ENCODE peak calls at places on chromosome 9, in nine cellular contexts. D, Y, V, R, O, U, F, G and C are unnamed samples.

GRCh38 chr9:13361076-13361475 is 81.6 kb upstream of the MPDZ start:
- DNase-seq in D (no peak), Y (no peak), V (no peak), R (no peak), O (no peak), U (no peak), F (no peak), G (no peak), C (no peak)

GRCh38 chr9:33737811-33738606 is 57.4 kb upstream of the PRSS3 start:
- DNase-seq in D (no peak), Y (peak; percentile 58), V (peak; percentile 22), R (no peak), O (peak; percentile 82), U (peak; percentile 79), F (peak; percentile 64), G (peak; percentile 88), C (peak; percentile 14)

GRCh38 chr9:77832647-77833046 is 184.5 kb upstream of the GNA14 start:
- DNase-seq in D (no peak), Y (no peak), V (no peak), R (no peak), O (no peak), U (no peak), F (no peak), G (no peak), C (no peak)

GRCh38 chr9:69342769-69343168 is 17.8 kb downstream of the ENTREP1 start:
- DNase-seq in D (no peak), Y (no peak), V (no peak), R (no peak), O (no peak), U (no peak), F (no peak), G (no peak), C (no peak)

GRCh38 chr9:91066042-91066415 is 264.4 kb downstream of the SYK start:
- DNase-seq in D (no peak), Y (no peak), V (no peak), R (no peak), O (no peak), U (no peak), F (no peak), G (no peak), C (no peak)

GRCh38 chr9:92639791-92640271 is 30.1 kb downstream of the IPPK start:
- DNase-seq in D (no peak), Y (no peak), V (no peak), R (no peak), O (no peak), U (no peak), F (no peak), G (no peak), C (no peak)

GRCh38 chr9:115022760-115023434 is 92.5 kb upstream of the TNFSF8 start:
- DNase-seq in D (no peak), Y (peak; percentile 94), V (no peak), R (peak; percentile 81), O (peak; percentile 90), U (no peak), F (no peak), G (no peak), C (peak; percentile 84)

GRCh38 chr9:106885451-106885850 is 22.5 kb downstream of the ZNF462 start:
- DNase-seq in D (no peak), Y (peak; percentile 88), V (no peak), R (peak; percentile 52), O (peak; percentile 95), U (no peak), F (no peak), G (no peak), C (no peak)

GRCh38 chr9:111992523-111992922 is 95.9 kb downstream of the UGCG start:
- DNase-seq in D (no peak), Y (peak; percentile 45), V (no peak), R (no peak), O (peak; percentile 67), U (no peak), F (no peak), G (no peak), C (no peak)

GRCh38 chr9:134059188-134059641 is 8.6 kb downstream of the BRD3 start:
- DNase-seq in D (peak; percentile 2), Y (no peak), V (no peak), R (no peak), O (no peak), U (peak; percentile 0), F (no peak), G (no peak), C (no peak)

GRCh38 chr9:134057311-134057665 is 10.5 kb downstream of the BRD3 start:
- DNase-seq in D (peak; percentile 2), Y (no peak), V (no peak), R (no peak), O (no peak), U (no peak), F (no peak), G (no peak), C (no peak)

GRCh38 chr9:134057751-134058701 is 9.8 kb downstream of the BRD3 start:
- DNase-seq in D (peak; percentile 2), Y (no peak), V (no peak), R (no peak), O (no peak), U (peak; percentile 14), F (no peak), G (no peak), C (no peak)

GRCh38 chr9:134059661-134060395 is 8.0 kb downstream of the BRD3 start:
- DNase-seq in D (peak; percentile 4), Y (no peak), V (no peak), R (no peak), O (no peak), U (peak; percentile 11), F (no peak), G (no peak), C (no peak)

GRCh38 chr9:134058716-134059115 is 9.1 kb downstream of the BRD3 start:
- DNase-seq in D (peak; percentile 2), Y (peak; percentile 57), V (no peak), R (no peak), O (peak; percentile 57), U (peak; percentile 0), F (no peak), G (no peak), C (no peak)
- TF ChIP-seq CTCF in D (no peak), Y (peak; percentile 41), V (no peak), R (no peak), O (no peak), U (no peak), F (no peak), G (no peak), C (no peak)

GRCh38 chr9:128087262-128087661 is 19.2 kb downstream of the SLC25A25 start:
- DNase-seq in D (no peak), Y (no peak), V (no peak), R (no peak), O (no peak), U (no peak), F (no peak), G (no peak), C (no peak)
- TF ChIP-seq CTCF in D (no peak), Y (no peak), V (no peak), R (no peak), O (no peak), U (no peak), F (no peak), G (no peak), C (no peak)

GRCh38 chr9:105401651-105402050 is 46.2 kb upstream of the FSD1L start:
- DNase-seq in D (no peak), Y (peak; percentile 24), V (no peak), R (no peak), O (peak; percentile 74), U (peak; percentile 45), F (no peak), G (peak; percentile 23), C (no peak)
- TF ChIP-seq CTCF in D (no peak), Y (peak; percentile 38), V (no peak), R (no peak), O (peak; percentile 13), U (no peak), F (no peak), G (no peak), C (no peak)

DNA sequence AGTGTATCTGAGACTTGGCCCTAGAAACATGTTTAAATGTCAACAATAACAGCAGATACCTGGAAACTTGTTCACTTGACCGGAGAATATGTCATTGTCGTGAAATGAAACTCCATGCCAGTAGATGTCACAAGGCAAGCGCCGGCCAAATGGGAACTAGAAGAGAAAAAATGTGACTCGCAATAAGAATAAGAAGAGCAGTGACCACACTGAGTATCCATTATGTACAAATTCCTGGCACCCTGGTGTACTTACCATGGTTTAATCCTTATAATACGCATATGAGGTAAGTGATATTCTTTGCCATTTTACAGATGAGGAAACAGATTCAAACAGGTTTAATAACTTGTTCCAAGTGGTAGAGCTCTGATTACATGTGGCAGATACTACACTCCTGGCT is 53.9 kb downstream of the TTLL11 start:
- DNase-seq in D (no peak), Y (no peak), V (no peak), R (no peak), O (no peak), U (no peak), F (no peak), G (no peak), C (no peak)
- TF ChIP-seq CTCF in D (no peak), Y (no peak), V (no peak), R (no peak), O (no peak), U (no peak), F (no peak), G (no peak), C (no peak)

GRCh38 chr9:130922815-130923610 is 16.0 kb downstream of the FIBCD1 start:
- DNase-seq in D (no peak), Y (no peak), V (no peak), R (no peak), O (no peak), U (no peak), F (no peak), G (no peak), C (no peak)
- TF ChIP-seq CTCF in D (no peak), Y (no peak), V (no peak), R (no peak), O (no peak), U (no peak), F (no peak), G (no peak), C (no peak)

GRCh38 chr9:137444106-137444790 is 3.1 kb upstream of the ENTPD8 start:
- DNase-seq in D (no peak), Y (no peak), V (no peak), R (no peak), O (no peak), U (no peak), F (no peak), G (no peak), C (no peak)
- TF ChIP-seq CTCF in D (no peak), Y (peak; percentile 32), V (no peak), R (no peak), O (no peak), U (no peak), F (no peak), G (no peak), C (no peak)

DNA sequence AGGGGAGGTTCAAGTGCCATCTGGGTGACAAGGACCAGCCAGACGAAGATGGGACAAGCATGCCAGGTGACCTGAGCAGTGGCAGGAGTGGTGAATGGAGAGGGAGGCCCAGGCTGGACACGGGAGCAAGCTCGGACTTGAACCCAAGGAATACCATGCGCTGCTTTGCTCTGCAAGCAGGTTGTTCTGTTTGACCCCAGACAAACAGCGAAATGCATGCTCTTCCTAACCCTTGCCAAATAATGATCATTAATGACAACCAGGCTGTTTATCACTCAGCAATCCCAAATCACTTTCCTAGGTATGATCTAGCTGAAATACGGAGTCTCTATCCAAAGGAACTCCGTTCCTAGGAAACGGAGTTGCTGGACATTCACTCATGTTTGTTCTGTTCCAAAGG is 77.4 kb downstream of the PTPDC1 start:
- DNase-seq in D (no peak), Y (no peak), V (no peak), R (no peak), O (no peak), U (no peak), F (no peak), G (no peak), C (no peak)
- TF ChIP-seq CTCF in D (no peak), Y (no peak), V (no peak), R (no peak), O (no peak), U (no peak), F (no peak), G (no peak), C (no peak)